ENCODE peak calls at places on chromosomes 11 and 22, in seven cellular contexts. One of them, this sample, is unnamed.
A peak's percentile ranks its signal among the peaks of the same experiment; 100 is the strongest.

GRCh38 chr11:119316017-119316728 is 757 bp downstream of the MCAM start:
- DNase-seq in mesendoderm: no peak
- DNase-seq in IMR-90: no peak
- DNase-seq in mesenchymal stem cell: peak; percentile 32
- DNase-seq in neuronal stem cell: no peak
- DNase-seq in H1: no peak
- DNase-seq in trophoblast cell: peak; percentile 43
- DNase-seq in this sample: no peak

GRCh38 chr11:90698238-90698637 is 475.4 kb upstream of the CHORDC1 start:
- DNase-seq in mesendoderm: peak; percentile 68
- DNase-seq in IMR-90: no peak
- DNase-seq in mesenchymal stem cell: no peak
- DNase-seq in neuronal stem cell: no peak
- DNase-seq in H1: no peak
- DNase-seq in trophoblast cell: no peak
- DNase-seq in this sample: no peak

GRCh38 chr22:32708835-32709234 is 92.7 kb upstream of the TIMP3 start:
- DNase-seq in mesendoderm: no peak
- DNase-seq in IMR-90: peak; percentile 37
- DNase-seq in mesenchymal stem cell: no peak
- DNase-seq in neuronal stem cell: no peak
- DNase-seq in H1: no peak
- DNase-seq in trophoblast cell: peak; percentile 87
- DNase-seq in this sample: no peak

GRCh38 chr11:135074397-135074998 is 662.5 kb upstream of the B3GAT1 start:
- DNase-seq in mesendoderm: peak; percentile 46
- DNase-seq in IMR-90: no peak
- DNase-seq in mesenchymal stem cell: no peak
- DNase-seq in neuronal stem cell: no peak
- DNase-seq in H1: no peak
- DNase-seq in trophoblast cell: no peak
- DNase-seq in this sample: no peak

GRCh38 chr11:121293276-121293569 is 652 bp downstream of the SC5D start:
- DNase-seq in mesendoderm: no peak
- DNase-seq in IMR-90: peak; percentile 31
- DNase-seq in mesenchymal stem cell: peak; percentile 66
- DNase-seq in neuronal stem cell: no peak
- DNase-seq in H1: no peak
- DNase-seq in trophoblast cell: no peak
- DNase-seq in this sample: no peak

GRCh38 chr11:76672431-76673163 is 2.0 kb upstream of the LRRC32 start:
- DNase-seq in mesendoderm: no peak
- DNase-seq in IMR-90: no peak
- DNase-seq in mesenchymal stem cell: no peak
- DNase-seq in neuronal stem cell: no peak
- DNase-seq in H1: no peak
- DNase-seq in trophoblast cell: peak; percentile 30
- DNase-seq in this sample: no peak

GRCh38 chr11:2798951-2799761 is 86.4 kb downstream of the CDKN1C start:
- DNase-seq in mesendoderm: no peak
- DNase-seq in IMR-90: peak; percentile 38
- DNase-seq in mesenchymal stem cell: peak; percentile 61
- DNase-seq in neuronal stem cell: no peak
- DNase-seq in H1: no peak
- DNase-seq in trophoblast cell: no peak
- DNase-seq in this sample: peak; percentile 17

GRCh38 chr11:128688896-128689546 is 4.9 kb upstream of the FLI1 start:
- DNase-seq in mesendoderm: no peak
- DNase-seq in IMR-90: no peak
- DNase-seq in mesenchymal stem cell: no peak
- DNase-seq in neuronal stem cell: no peak
- DNase-seq in H1: no peak
- DNase-seq in trophoblast cell: no peak
- DNase-seq in this sample: no peak

GRCh38 chr11:16917941-16918340 is 96.3 kb downstream of the PLEKHA7 start:
- DNase-seq in mesendoderm: no peak
- DNase-seq in IMR-90: no peak
- DNase-seq in mesenchymal stem cell: no peak
- DNase-seq in neuronal stem cell: no peak
- DNase-seq in H1: no peak
- DNase-seq in trophoblast cell: peak; percentile 40
- DNase-seq in this sample: no peak

GRCh38 chr22:20017622-20017958 is 967 bp upstream of the ARVCF start:
- DNase-seq in mesendoderm: no peak
- DNase-seq in IMR-90: no peak
- DNase-seq in mesenchymal stem cell: no peak
- DNase-seq in neuronal stem cell: no peak
- DNase-seq in H1: no peak
- DNase-seq in trophoblast cell: no peak
- DNase-seq in this sample: no peak

GRCh38 chr22:50186789-50187523 is 1.2 kb downstream of the TRABD start:
- DNase-seq in mesendoderm: no peak
- DNase-seq in IMR-90: peak; percentile 25
- DNase-seq in mesenchymal stem cell: peak; percentile 51
- DNase-seq in neuronal stem cell: no peak
- DNase-seq in H1: no peak
- DNase-seq in trophoblast cell: peak; percentile 13
- DNase-seq in this sample: no peak

GRCh38 chr11:112655386-112655785 is 305.8 kb upstream of the NCAM1 start:
- DNase-seq in mesendoderm: peak; percentile 3
- DNase-seq in IMR-90: peak; percentile 2
- DNase-seq in mesenchymal stem cell: peak; percentile 18
- DNase-seq in neuronal stem cell: no peak
- DNase-seq in H1: no peak
- DNase-seq in trophoblast cell: no peak
- DNase-seq in this sample: no peak

GRCh38 chr22:28882545-28882877 is 861 bp upstream of the ZNRF3 start:
- DNase-seq in mesendoderm: no peak
- DNase-seq in IMR-90: no peak
- DNase-seq in mesenchymal stem cell: peak; percentile 44
- DNase-seq in neuronal stem cell: no peak
- DNase-seq in H1: no peak
- DNase-seq in trophoblast cell: no peak
- DNase-seq in this sample: no peak

GRCh38 chr11:18745251-18745650 is 19.3 kb upstream of the IGSF22 start:
- DNase-seq in mesendoderm: no peak
- DNase-seq in IMR-90: no peak
- DNase-seq in mesenchymal stem cell: no peak
- DNase-seq in neuronal stem cell: no peak
- DNase-seq in H1: no peak
- DNase-seq in trophoblast cell: no peak
- DNase-seq in this sample: no peak

GRCh38 chr11:15690326-15690725 is 575.6 kb downstream of the INSC start:
- DNase-seq in mesendoderm: no peak
- DNase-seq in IMR-90: no peak
- DNase-seq in mesenchymal stem cell: no peak
- DNase-seq in neuronal stem cell: no peak
- DNase-seq in H1: no peak
- DNase-seq in trophoblast cell: no peak
- DNase-seq in this sample: no peak

GRCh38 chr11:124756753-124757227 is 4.7 kb upstream of the VSIG2 start:
- DNase-seq in mesendoderm: no peak
- DNase-seq in IMR-90: no peak
- DNase-seq in mesenchymal stem cell: no peak
- DNase-seq in neuronal stem cell: no peak
- DNase-seq in H1: no peak
- DNase-seq in trophoblast cell: no peak
- DNase-seq in this sample: no peak

GRCh38 chr11:113372317-113372716 is 15.3 kb upstream of the ANKK1 start:
- DNase-seq in mesendoderm: no peak
- DNase-seq in IMR-90: peak; percentile 38
- DNase-seq in mesenchymal stem cell: no peak
- DNase-seq in neuronal stem cell: no peak
- DNase-seq in H1: no peak
- DNase-seq in trophoblast cell: no peak
- DNase-seq in this sample: no peak

GRCh38 chr11:117143390-117143789 is 697 bp upstream of the PAFAH1B2 start:
- DNase-seq in mesendoderm: peak; percentile 56
- DNase-seq in IMR-90: peak; percentile 59
- DNase-seq in mesenchymal stem cell: peak; percentile 44
- DNase-seq in neuronal stem cell: peak; percentile 15
- DNase-seq in H1: no peak
- DNase-seq in trophoblast cell: peak; percentile 41
- DNase-seq in this sample: no peak

GRCh38 chr22:44592466-44593180 is 94.6 kb upstream of the RTL6 start:
- DNase-seq in mesendoderm: no peak
- DNase-seq in IMR-90: no peak
- DNase-seq in mesenchymal stem cell: no peak
- DNase-seq in neuronal stem cell: no peak
- DNase-seq in H1: no peak
- DNase-seq in trophoblast cell: no peak
- DNase-seq in this sample: no peak

GRCh38 chr22:23752090-23752691 is 1.3 kb upstream of the ZNF70 start:
- DNase-seq in mesendoderm: no peak
- DNase-seq in IMR-90: no peak
- DNase-seq in mesenchymal stem cell: no peak
- DNase-seq in neuronal stem cell: no peak
- DNase-seq in H1: no peak
- DNase-seq in trophoblast cell: no peak
- DNase-seq in this sample: no peak

GRCh38 chr11:133843454-133843987 is 1.8 kb downstream of the SPATA19 start:
- DNase-seq in mesendoderm: no peak
- DNase-seq in IMR-90: no peak
- DNase-seq in mesenchymal stem cell: no peak
- DNase-seq in neuronal stem cell: no peak
- DNase-seq in H1: no peak
- DNase-seq in trophoblast cell: no peak
- DNase-seq in this sample: no peak

DNA sequence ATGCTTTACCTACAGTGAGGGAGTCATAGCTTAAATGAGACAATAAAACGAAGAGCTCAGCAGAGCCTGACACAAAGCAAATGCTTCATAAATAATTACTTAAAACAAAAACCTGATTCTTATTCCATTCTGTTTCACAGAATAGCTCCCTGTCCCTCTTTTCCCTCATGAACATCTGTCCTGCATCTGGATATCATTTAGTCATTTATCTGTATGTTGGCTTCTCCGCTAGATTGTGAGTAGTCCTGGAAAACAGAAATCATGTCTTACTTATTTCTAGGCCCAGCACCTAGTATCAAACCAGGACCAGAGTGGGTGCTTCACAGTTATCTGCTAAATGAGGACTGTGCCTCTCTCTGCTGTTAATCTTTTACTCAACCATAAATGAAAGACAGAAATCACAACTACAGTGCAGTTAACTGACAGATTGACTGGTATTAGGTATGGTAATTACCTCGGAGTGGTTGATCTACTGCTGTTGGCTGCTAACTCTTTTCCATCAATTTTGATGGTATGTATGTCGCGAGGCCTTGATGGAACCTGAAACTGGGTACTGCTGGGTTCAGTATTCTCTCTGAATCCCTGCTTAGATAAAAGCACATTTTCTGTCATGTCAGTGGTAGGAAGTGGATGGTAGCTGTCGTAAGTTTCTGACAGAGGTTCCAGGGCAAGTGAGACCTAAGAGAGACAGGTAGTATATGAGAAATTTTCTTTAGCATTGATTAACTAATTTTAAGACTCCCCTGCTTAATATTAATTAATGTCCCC is 31.5 kb downstream of the C2CD3 start:
- DNase-seq in mesendoderm: peak; percentile 35
- DNase-seq in IMR-90: peak; percentile 23
- DNase-seq in mesenchymal stem cell: peak; percentile 19
- DNase-seq in neuronal stem cell: no peak
- DNase-seq in H1: no peak
- DNase-seq in trophoblast cell: no peak
- DNase-seq in this sample: no peak
- H3K27ac ChIP-seq in mesendoderm: no peak overlapping the region
- H3K27ac ChIP-seq in IMR-90: peak overlapping the region; percentile 69
- H3K27ac ChIP-seq in mesenchymal stem cell: peak overlapping the region; percentile 100
- H3K27ac ChIP-seq in neuronal stem cell: peak overlapping the region; percentile 39
- H3K27ac ChIP-seq in H1: peak overlapping the region; percentile 70
- H3K27ac ChIP-seq in trophoblast cell: peak overlapping the region; percentile 97
- H3K27ac ChIP-seq in this sample: peak overlapping the region; percentile 95

GRCh38 chr22:39311592-39312400 is 7.6 kb downstream of the RPL3 start:
- DNase-seq in mesendoderm: peak; percentile 48
- DNase-seq in IMR-90: no peak
- DNase-seq in mesenchymal stem cell: no peak
- DNase-seq in neuronal stem cell: no peak
- DNase-seq in H1: no peak
- DNase-seq in trophoblast cell: no peak
- DNase-seq in this sample: peak; percentile 72

GRCh38 chr22:39306456-39307361 is 12.7 kb downstream of the RPL3 start:
- DNase-seq in mesendoderm: peak; percentile 67
- DNase-seq in IMR-90: no peak
- DNase-seq in mesenchymal stem cell: peak; percentile 53
- DNase-seq in neuronal stem cell: no peak
- DNase-seq in H1: no peak
- DNase-seq in trophoblast cell: peak; percentile 81
- DNase-seq in this sample: peak; percentile 74

GRCh38 chr22:39309881-39310714 is 9.3 kb downstream of the RPL3 start:
- DNase-seq in mesendoderm: peak; percentile 70
- DNase-seq in IMR-90: peak; percentile 58
- DNase-seq in mesenchymal stem cell: peak; percentile 87
- DNase-seq in neuronal stem cell: no peak
- DNase-seq in H1: no peak
- DNase-seq in trophoblast cell: peak; percentile 88
- DNase-seq in this sample: no peak

GRCh38 chr22:39309364-39309861 is 10.0 kb downstream of the RPL3 start:
- DNase-seq in mesendoderm: peak; percentile 89
- DNase-seq in IMR-90: no peak
- DNase-seq in mesenchymal stem cell: peak; percentile 82
- DNase-seq in neuronal stem cell: no peak
- DNase-seq in H1: no peak
- DNase-seq in trophoblast cell: peak; percentile 89
- DNase-seq in this sample: peak; percentile 77

GRCh38 chr22:39308614-39309363 is 10.6 kb downstream of the RPL3 start:
- DNase-seq in mesendoderm: peak; percentile 86
- DNase-seq in IMR-90: peak; percentile 96
- DNase-seq in mesenchymal stem cell: peak; percentile 95
- DNase-seq in neuronal stem cell: no peak
- DNase-seq in H1: no peak
- DNase-seq in trophoblast cell: peak; percentile 95
- DNase-seq in this sample: peak; percentile 43
- H3K4ac ChIP-seq in mesendoderm: no peak overlapping the region
- H3K4ac ChIP-seq in IMR-90: peak overlapping the region; percentile 98
- H3K4ac ChIP-seq in mesenchymal stem cell: peak overlapping the region; percentile 80
- H3K4ac ChIP-seq in neuronal stem cell: no peak overlapping the region
- H3K4ac ChIP-seq in H1: no peak overlapping the region
- H3K4ac ChIP-seq in trophoblast cell: peak overlapping the region; percentile 18
- H3K4ac ChIP-seq in this sample: no peak overlapping the region

DNA sequence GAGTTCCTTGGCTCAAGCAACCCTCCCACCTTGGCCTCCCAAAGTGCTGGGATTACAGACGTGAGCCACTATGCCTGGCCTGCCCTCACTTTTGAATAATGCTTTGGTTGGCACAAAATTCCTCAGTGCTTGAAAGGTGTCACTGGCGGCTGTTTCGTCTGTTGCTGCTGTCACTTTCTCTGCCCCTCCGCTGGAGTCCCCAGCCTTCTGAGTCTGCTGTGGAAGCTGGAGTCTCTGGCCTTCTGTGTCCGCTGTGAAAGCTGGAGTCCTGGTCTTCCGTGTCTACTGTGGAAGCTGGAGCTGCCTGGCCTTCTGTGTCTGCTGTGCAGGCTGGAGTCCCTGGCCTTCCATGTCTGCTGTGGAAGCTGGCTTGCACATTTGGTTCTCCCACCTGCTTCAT is 4.9 kb upstream of the KRTAP5-1 start:
- DNase-seq in mesendoderm: no peak
- DNase-seq in IMR-90: no peak
- DNase-seq in mesenchymal stem cell: no peak
- DNase-seq in neuronal stem cell: no peak
- DNase-seq in H1: no peak
- DNase-seq in trophoblast cell: no peak
- DNase-seq in this sample: no peak
- H3K27ac ChIP-seq in mesendoderm: no peak overlapping the region
- H3K27ac ChIP-seq in IMR-90: no peak overlapping the region
- H3K27ac ChIP-seq in mesenchymal stem cell: no peak overlapping the region
- H3K27ac ChIP-seq in neuronal stem cell: no peak overlapping the region
- H3K27ac ChIP-seq in H1: no peak overlapping the region
- H3K27ac ChIP-seq in trophoblast cell: no peak overlapping the region
- H3K27ac ChIP-seq in this sample: no peak overlapping the region

GRCh38 chr11:109036011-109036410 is 371.1 kb downstream of the DDX10 start:
- DNase-seq in mesendoderm: peak; percentile 48
- DNase-seq in IMR-90: no peak
- DNase-seq in mesenchymal stem cell: no peak
- DNase-seq in neuronal stem cell: no peak
- DNase-seq in H1: peak; percentile 7
- DNase-seq in trophoblast cell: no peak
- DNase-seq in this sample: no peak
- H3K4ac ChIP-seq in mesendoderm: no peak overlapping the region
- H3K4ac ChIP-seq in IMR-90: no peak overlapping the region
- H3K4ac ChIP-seq in mesenchymal stem cell: no peak overlapping the region
- H3K4ac ChIP-seq in neuronal stem cell: no peak overlapping the region
- H3K4ac ChIP-seq in H1: no peak overlapping the region
- H3K4ac ChIP-seq in trophoblast cell: no peak overlapping the region
- H3K4ac ChIP-seq in this sample: no peak overlapping the region